ENCODE peak calls at places on chromosomes 6 and 20, in four cellular contexts. One of them, this sample, is unnamed.

GRCh38 chr20:278607-279571 is 11.7 kb downstream of the C20orf96 start:
- DNase-seq in uterus: peak; percentile 68
- DNase-seq in testis: peak; percentile 26
- DNase-seq in thyroid gland: peak; percentile 56
- DNase-seq in this sample: no peak

GRCh38 chr6:72218125-72218524 is 331.8 kb downstream of the RIMS1 start:
- DNase-seq in uterus: no peak
- DNase-seq in testis: peak; percentile 54
- DNase-seq in thyroid gland: peak; percentile 42
- DNase-seq in this sample: no peak

GRCh38 chr6:3135668-3136297 is 17.3 kb downstream of the BPHL start:
- DNase-seq in uterus: no peak
- DNase-seq in testis: no peak
- DNase-seq in thyroid gland: no peak
- DNase-seq in this sample: no peak

GRCh38 chr20:64095927-64096326 is 11.4 kb downstream of the NPBWR2 start:
- DNase-seq in uterus: no peak
- DNase-seq in testis: no peak
- DNase-seq in thyroid gland: no peak
- DNase-seq in this sample: no peak

GRCh38 chr6:130223508-130223907 is 757 bp upstream of the SAMD3 start:
- DNase-seq in uterus: no peak
- DNase-seq in testis: no peak
- DNase-seq in thyroid gland: peak; percentile 2
- DNase-seq in this sample: no peak

GRCh38 chr6:160435935-160436334 is 87.8 kb downstream of the SLC22A3 start:
- DNase-seq in uterus: no peak
- DNase-seq in testis: no peak
- DNase-seq in thyroid gland: no peak
- DNase-seq in this sample: no peak

GRCh38 chr6:37242429-37243052 is 15.0 kb upstream of the TBC1D22B start:
- DNase-seq in uterus: peak; percentile 50
- DNase-seq in testis: no peak
- DNase-seq in thyroid gland: peak; percentile 18
- DNase-seq in this sample: peak; percentile 77

GRCh38 chr6:105211831-105212230 is 32.0 kb upstream of the POPDC3 start:
- DNase-seq in uterus: no peak
- DNase-seq in testis: no peak
- DNase-seq in thyroid gland: no peak
- DNase-seq in this sample: no peak

GRCh38 chr6:54525731-54526130 is 217.5 kb downstream of the TINAG start:
- DNase-seq in uterus: no peak
- DNase-seq in testis: no peak
- DNase-seq in thyroid gland: no peak
- DNase-seq in this sample: no peak

GRCh38 chr6:108661430-108661829 is 100.7 kb downstream of the FOXO3 start:
- DNase-seq in uterus: no peak
- DNase-seq in testis: no peak
- DNase-seq in thyroid gland: no peak
- DNase-seq in this sample: no peak

GRCh38 chr6:139037490-139037889 is 8.9 kb downstream of the ABRACL start:
- DNase-seq in uterus: no peak
- DNase-seq in testis: no peak
- DNase-seq in thyroid gland: no peak
- DNase-seq in this sample: no peak

GRCh38 chr6:142653710-142654274 is 291.2 kb downstream of the HIVEP2 start:
- DNase-seq in uterus: no peak
- DNase-seq in testis: no peak
- DNase-seq in thyroid gland: no peak
- DNase-seq in this sample: no peak

GRCh38 chr6:160974304-160974771 is 17.2 kb upstream of the MAP3K4 start:
- DNase-seq in uterus: peak; percentile 88
- DNase-seq in testis: peak; percentile 66
- DNase-seq in thyroid gland: peak; percentile 35
- DNase-seq in this sample: peak; percentile 93

GRCh38 chr20:35954907-35955251 is 577 bp upstream of the SCAND1 start:
- DNase-seq in uterus: no peak
- DNase-seq in testis: no peak
- DNase-seq in thyroid gland: no peak
- DNase-seq in this sample: no peak

GRCh38 chr20:64220891-64221527 is 34.5 kb upstream of the PCMTD2 start:
- DNase-seq in uterus: no peak
- DNase-seq in testis: no peak
- DNase-seq in thyroid gland: no peak
- DNase-seq in this sample: no peak

GRCh38 chr20:60371456-60371855 is 413.2 kb downstream of the CDH26 start:
- DNase-seq in uterus: no peak
- DNase-seq in testis: no peak
- DNase-seq in thyroid gland: no peak
- DNase-seq in this sample: no peak

GRCh38 chr20:44572551-44573500 is 9.6 kb upstream of the PKIG start:
- DNase-seq in uterus: peak; percentile 43
- DNase-seq in testis: peak; percentile 33
- DNase-seq in thyroid gland: peak; percentile 83
- DNase-seq in this sample: peak; percentile 86
- H3K27ac ChIP-seq in uterus: peak overlapping the region; percentile 97
- H3K27ac ChIP-seq in testis: peak overlapping the region; percentile 23
- H3K27ac ChIP-seq in thyroid gland: peak overlapping the region; percentile 73
- H3K27ac ChIP-seq in this sample: peak overlapping the region; percentile 91

GRCh38 chr6:89082439-89082838 is 1.9 kb downstream of the PNRC1 start:
- DNase-seq in uterus: no peak
- DNase-seq in testis: no peak
- DNase-seq in thyroid gland: no peak
- DNase-seq in this sample: no peak

GRCh38 chr6:89081129-89081422 is 525 bp downstream of the PNRC1 start:
- DNase-seq in uterus: no peak
- DNase-seq in testis: no peak
- DNase-seq in thyroid gland: no peak
- DNase-seq in this sample: no peak

GRCh38 chr6:89079611-89080213 is 839 bp upstream of the PNRC1 start:
- DNase-seq in uterus: peak; percentile 40
- DNase-seq in testis: peak; percentile 64
- DNase-seq in thyroid gland: peak; percentile 59
- DNase-seq in this sample: peak; percentile 85

GRCh38 chr6:89080281-89081128 is at the start of gene PNRC1:
- DNase-seq in uterus: peak; percentile 100
- DNase-seq in testis: peak; percentile 100
- DNase-seq in thyroid gland: peak; percentile 100
- DNase-seq in this sample: peak; percentile 100

DNA sequence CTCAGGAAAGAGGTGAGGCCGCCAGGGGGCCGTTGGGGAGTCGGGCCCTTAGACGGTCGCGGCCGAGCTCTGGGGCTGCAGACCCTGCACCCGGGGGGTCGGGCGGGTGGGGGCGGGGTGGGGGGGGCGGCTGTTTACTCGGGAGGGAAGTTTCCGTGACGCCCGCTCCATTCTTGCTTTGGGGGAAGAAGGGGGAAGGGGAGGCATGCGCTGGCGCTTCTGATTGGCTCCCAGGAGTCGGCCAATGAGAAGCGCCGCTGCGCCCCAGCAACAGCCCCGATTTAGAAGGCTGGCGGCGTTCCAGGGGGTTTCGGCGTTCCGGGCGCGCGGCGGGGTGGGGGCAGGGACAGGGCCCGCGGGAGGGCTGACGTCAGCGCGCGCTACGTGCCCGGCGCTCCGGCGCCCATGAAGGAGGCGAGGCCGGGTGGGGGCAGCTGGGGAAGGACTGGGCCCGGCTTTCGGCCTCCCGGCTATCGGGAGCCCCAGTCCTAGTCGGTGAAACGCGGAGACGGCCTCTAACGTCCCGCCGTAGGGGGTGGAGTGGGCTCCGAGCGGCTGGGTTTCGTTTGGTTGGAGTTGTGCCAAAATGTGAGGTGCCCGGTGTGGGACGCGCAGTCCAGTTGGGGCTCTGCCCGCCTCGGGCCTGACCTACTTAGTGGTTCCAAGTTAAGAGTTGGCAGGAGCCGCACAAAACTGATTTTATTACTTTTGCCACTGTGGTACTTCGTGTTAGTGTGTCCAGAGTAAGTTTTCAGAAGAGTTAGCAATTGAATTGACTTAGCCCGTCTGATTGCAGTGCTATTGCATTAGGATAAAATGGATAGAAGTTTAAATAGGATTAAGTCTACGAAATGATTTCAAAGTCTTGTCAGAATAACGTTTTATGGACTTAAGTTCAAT is 1.1 kb downstream of the PNRC1 start:
- DNase-seq in uterus: peak; percentile 99
- DNase-seq in testis: peak; percentile 99
- DNase-seq in thyroid gland: peak; percentile 100
- DNase-seq in this sample: peak; percentile 100
- TF ChIP-seq POLR2A in uterus: peak; percentile 80
- TF ChIP-seq POLR2A in testis: peak; percentile 56
- TF ChIP-seq POLR2A in thyroid gland: peak; percentile 95
- TF ChIP-seq POLR2A in this sample: peak; percentile 30

GRCh38 chr6:84033523-84034451 is at the start of gene MRAP2:
- DNase-seq in uterus: peak; percentile 14
- DNase-seq in testis: peak; percentile 33
- DNase-seq in thyroid gland: peak; percentile 9
- DNase-seq in this sample: no peak

GRCh38 chr6:84042603-84043002 is 9.0 kb downstream of the MRAP2 start:
- DNase-seq in uterus: no peak
- DNase-seq in testis: no peak
- DNase-seq in thyroid gland: no peak
- DNase-seq in this sample: no peak

GRCh38 chr6:84043555-84043954 is 10.0 kb downstream of the MRAP2 start:
- DNase-seq in uterus: no peak
- DNase-seq in testis: no peak
- DNase-seq in thyroid gland: no peak
- DNase-seq in this sample: no peak

GRCh38 chr6:84035484-84035883 is 1.9 kb downstream of the MRAP2 start:
- DNase-seq in uterus: no peak
- DNase-seq in testis: no peak
- DNase-seq in thyroid gland: no peak
- DNase-seq in this sample: no peak

GRCh38 chr6:84037425-84038089 is 4.0 kb downstream of the MRAP2 start:
- DNase-seq in uterus: no peak
- DNase-seq in testis: no peak
- DNase-seq in thyroid gland: no peak
- DNase-seq in this sample: no peak
- H3K36me3 ChIP-seq in uterus: no peaks in the 10 kb centered on the region
- H3K36me3 ChIP-seq in testis: no peaks in the 10 kb centered on the region
- H3K36me3 ChIP-seq in thyroid gland: no peaks in the 10 kb centered on the region
- H3K36me3 ChIP-seq in this sample: no peaks in the 10 kb centered on the region

DNA sequence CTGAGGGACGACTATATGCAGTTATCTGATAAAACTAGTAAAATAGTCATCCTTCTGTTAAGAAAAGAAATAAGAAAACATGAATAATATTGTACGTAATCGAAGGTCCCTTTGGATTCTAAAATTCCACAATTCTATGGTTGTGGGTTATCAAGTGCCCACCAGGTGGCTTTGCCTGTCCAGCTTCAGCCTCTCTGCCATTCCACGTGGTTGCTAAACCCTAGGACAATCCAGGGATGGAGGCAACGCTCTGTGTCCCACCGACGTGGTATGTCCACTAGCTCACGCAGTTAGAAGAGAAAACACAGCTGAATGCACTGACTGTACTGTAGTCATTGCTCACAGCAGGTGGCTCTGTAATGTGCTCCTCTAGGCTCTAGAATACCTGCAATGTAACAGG is 349.3 kb downstream of the FARS2 start:
- DNase-seq in uterus: no peak
- DNase-seq in testis: no peak
- DNase-seq in thyroid gland: no peak
- DNase-seq in this sample: no peak
- H3K27ac ChIP-seq in uterus: no peak overlapping the region
- H3K27ac ChIP-seq in testis: no peak overlapping the region
- H3K27ac ChIP-seq in thyroid gland: no peak overlapping the region
- H3K27ac ChIP-seq in this sample: no peak overlapping the region

GRCh38 chr6:111644893-111645430 is 39.3 kb upstream of the TRAF3IP2 start:
- DNase-seq in uterus: no peak
- DNase-seq in testis: no peak
- DNase-seq in thyroid gland: no peak
- DNase-seq in this sample: no peak

GRCh38 chr6:111642463-111643158 is 36.9 kb upstream of the TRAF3IP2 start:
- DNase-seq in uterus: peak; percentile 60
- DNase-seq in testis: peak; percentile 70
- DNase-seq in thyroid gland: peak; percentile 71
- DNase-seq in this sample: peak; percentile 78

GRCh38 chr6:111646942-111647341 is 41.3 kb upstream of the TRAF3IP2 start:
- DNase-seq in uterus: peak; percentile 62
- DNase-seq in testis: peak; percentile 48
- DNase-seq in thyroid gland: no peak
- DNase-seq in this sample: peak; percentile 79

GRCh38 chr6:111648100-111648499 is 42.4 kb upstream of the TRAF3IP2 start:
- DNase-seq in uterus: no peak
- DNase-seq in testis: no peak
- DNase-seq in thyroid gland: no peak
- DNase-seq in this sample: no peak

GRCh38 chr6:111646034-111646433 is 40.4 kb upstream of the TRAF3IP2 start:
- DNase-seq in uterus: no peak
- DNase-seq in testis: no peak
- DNase-seq in thyroid gland: no peak
- DNase-seq in this sample: no peak
- TF ChIP-seq POLR2A in uterus: no peak
- TF ChIP-seq POLR2A in testis: no peak
- TF ChIP-seq POLR2A in thyroid gland: no peak
- TF ChIP-seq POLR2A in this sample: no peak

DNA sequence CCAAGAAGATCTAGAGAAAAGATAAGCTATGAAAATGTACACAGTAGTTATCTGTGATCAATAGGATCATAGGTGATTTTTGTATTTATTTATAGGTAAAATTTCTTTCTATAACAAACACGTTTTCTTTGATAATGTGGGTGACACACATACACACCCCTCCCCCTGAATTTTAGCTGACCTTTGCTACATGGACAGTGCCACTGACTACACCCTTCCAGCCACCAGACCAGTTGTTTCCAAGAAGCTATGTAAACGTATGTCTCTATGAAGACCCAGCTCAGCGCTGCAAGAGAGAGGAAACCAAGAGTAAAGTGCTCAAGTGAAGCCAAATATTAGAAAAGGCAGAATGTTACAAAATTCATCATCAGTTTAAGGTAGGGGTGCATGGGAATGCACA is 16.3 kb downstream of the MOCS1 start:
- DNase-seq in uterus: no peak
- DNase-seq in testis: no peak
- DNase-seq in thyroid gland: no peak
- DNase-seq in this sample: no peak
- H3K36me3 ChIP-seq in uterus: no peaks in the 10 kb centered on the region
- H3K36me3 ChIP-seq in testis: no peaks in the 10 kb centered on the region
- H3K36me3 ChIP-seq in thyroid gland: peaks cover 7% of the 10 kb centered on the region
- H3K36me3 ChIP-seq in this sample: peaks cover 37% of the 10 kb centered on the region

DNA sequence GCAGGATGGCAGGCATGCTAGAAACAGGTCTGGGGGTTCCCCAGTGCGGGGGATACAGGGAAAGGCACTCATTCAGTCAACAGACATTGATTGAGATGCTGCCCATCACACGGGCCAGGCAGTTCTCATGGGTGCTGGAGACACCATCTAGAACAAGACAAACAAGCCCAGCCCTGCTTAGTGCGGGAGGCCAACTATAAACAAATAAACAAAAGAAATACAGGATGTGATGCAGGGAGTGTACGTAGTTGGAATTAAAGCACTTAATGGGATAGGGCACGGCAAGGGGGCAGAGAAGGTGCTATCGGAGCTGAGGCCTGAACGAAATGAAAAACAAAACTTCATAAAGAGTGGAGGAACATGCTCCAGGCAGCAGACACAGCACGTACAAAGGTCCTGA is 169.3 kb downstream of the PREX1 start:
- DNase-seq in uterus: no peak
- DNase-seq in testis: no peak
- DNase-seq in thyroid gland: no peak
- DNase-seq in this sample: no peak
- H3K27ac ChIP-seq in uterus: no peak overlapping the region
- H3K27ac ChIP-seq in testis: no peak overlapping the region
- H3K27ac ChIP-seq in thyroid gland: no peak overlapping the region
- H3K27ac ChIP-seq in this sample: no peak overlapping the region